ENCODE peak calls at places on chromosomes 12 and 14, in seven cellular contexts. One of them, this sample, is unnamed.

GRCh38 chr14:37588667-37588955 is 6.4 kb downstream of the FOXA1 start:
- DNase-seq in stimulated activated CD4-positive, alpha-beta T cell treated with anti-CD3 and anti-CD28 coated beads, TNF-alpha, amount 100 ng/mL, for 4 hours: no peak
- DNase-seq in NCI-H146: no peak
- DNase-seq in posterior cingulate gyrus: no peak
- DNase-seq in RWPE1: no peak
- DNase-seq in Peyer's patch: no peak
- DNase-seq in aorta: no peak
- DNase-seq in this sample: no peak

GRCh38 chr14:103122578-103123127 is 608 bp upstream of the TNFAIP2 start:
- DNase-seq in posterior cingulate gyrus: no peak
- DNase-seq in RWPE1: no peak
- DNase-seq in Peyer's patch: no peak
- DNase-seq in NCI-H146: no peak
- DNase-seq in aorta: no peak
- DNase-seq in stimulated activated CD4-positive, alpha-beta T cell treated with anti-CD3 and anti-CD28 coated beads, TNF-alpha, amount 100 ng/mL, for 4 hours: no peak
- DNase-seq in this sample: no peak

GRCh38 chr14:74364271-74364880 is 16.1 kb downstream of the VRTN start:
- DNase-seq in aorta: no peak
- DNase-seq in RWPE1: no peak
- DNase-seq in NCI-H146: no peak
- DNase-seq in stimulated activated CD4-positive, alpha-beta T cell treated with anti-CD3 and anti-CD28 coated beads, TNF-alpha, amount 100 ng/mL, for 4 hours: no peak
- DNase-seq in Peyer's patch: no peak
- DNase-seq in posterior cingulate gyrus: no peak
- DNase-seq in this sample: no peak

GRCh38 chr12:65826513-65827171 is 2.4 kb downstream of the HMGA2 start:
- DNase-seq in RWPE1: peak; percentile 68
- DNase-seq in aorta: no peak
- DNase-seq in posterior cingulate gyrus: no peak
- DNase-seq in stimulated activated CD4-positive, alpha-beta T cell treated with anti-CD3 and anti-CD28 coated beads, TNF-alpha, amount 100 ng/mL, for 4 hours: no peak
- DNase-seq in NCI-H146: no peak
- DNase-seq in Peyer's patch: no peak
- DNase-seq in this sample: no peak

GRCh38 chr14:37027188-37027824 is 145.1 kb downstream of the SLC25A21 start:
- DNase-seq in Peyer's patch: no peak
- DNase-seq in NCI-H146: no peak
- DNase-seq in RWPE1: no peak
- DNase-seq in posterior cingulate gyrus: no peak
- DNase-seq in aorta: no peak
- DNase-seq in stimulated activated CD4-positive, alpha-beta T cell treated with anti-CD3 and anti-CD28 coated beads, TNF-alpha, amount 100 ng/mL, for 4 hours: no peak
- DNase-seq in this sample: peak; percentile 56

GRCh38 chr12:113187588-113187987 is 2.1 kb downstream of the RITA1 start:
- DNase-seq in aorta: no peak
- DNase-seq in Peyer's patch: no peak
- DNase-seq in RWPE1: no peak
- DNase-seq in NCI-H146: no peak
- DNase-seq in stimulated activated CD4-positive, alpha-beta T cell treated with anti-CD3 and anti-CD28 coated beads, TNF-alpha, amount 100 ng/mL, for 4 hours: no peak
- DNase-seq in posterior cingulate gyrus: no peak
- DNase-seq in this sample: no peak

GRCh38 chr12:121465921-121466799 is 66.2 kb downstream of the RNF34 start:
- DNase-seq in NCI-H146: peak; percentile 14
- DNase-seq in Peyer's patch: peak; percentile 45
- DNase-seq in RWPE1: no peak
- DNase-seq in aorta: no peak
- DNase-seq in posterior cingulate gyrus: no peak
- DNase-seq in stimulated activated CD4-positive, alpha-beta T cell treated with anti-CD3 and anti-CD28 coated beads, TNF-alpha, amount 100 ng/mL, for 4 hours: peak; percentile 7
- DNase-seq in this sample: no peak

GRCh38 chr12:110403975-110404675 is 617 bp upstream of the ANAPC7 start:
- DNase-seq in Peyer's patch: peak; percentile 75
- DNase-seq in aorta: peak; percentile 90
- DNase-seq in NCI-H146: peak; percentile 84
- DNase-seq in stimulated activated CD4-positive, alpha-beta T cell treated with anti-CD3 and anti-CD28 coated beads, TNF-alpha, amount 100 ng/mL, for 4 hours: peak; percentile 73
- DNase-seq in RWPE1: peak; percentile 95
- DNase-seq in posterior cingulate gyrus: peak; percentile 90
- DNase-seq in this sample: no peak

GRCh38 chr12:62866451-62867082 is 68.4 kb downstream of the PPM1H start:
- DNase-seq in stimulated activated CD4-positive, alpha-beta T cell treated with anti-CD3 and anti-CD28 coated beads, TNF-alpha, amount 100 ng/mL, for 4 hours: no peak
- DNase-seq in RWPE1: peak; percentile 25
- DNase-seq in Peyer's patch: no peak
- DNase-seq in aorta: no peak
- DNase-seq in posterior cingulate gyrus: no peak
- DNase-seq in NCI-H146: no peak
- DNase-seq in this sample: no peak

GRCh38 chr12:116990971-116991966 is 80.5 kb downstream of the FBXW8 start:
- DNase-seq in stimulated activated CD4-positive, alpha-beta T cell treated with anti-CD3 and anti-CD28 coated beads, TNF-alpha, amount 100 ng/mL, for 4 hours: no peak
- DNase-seq in aorta: no peak
- DNase-seq in posterior cingulate gyrus: no peak
- DNase-seq in Peyer's patch: no peak
- DNase-seq in NCI-H146: no peak
- DNase-seq in RWPE1: no peak
- DNase-seq in this sample: no peak

GRCh38 chr12:90275088-90275487 is 566.5 kb upstream of the ATP2B1 start:
- DNase-seq in aorta: no peak
- DNase-seq in posterior cingulate gyrus: no peak
- DNase-seq in NCI-H146: no peak
- DNase-seq in stimulated activated CD4-positive, alpha-beta T cell treated with anti-CD3 and anti-CD28 coated beads, TNF-alpha, amount 100 ng/mL, for 4 hours: no peak
- DNase-seq in Peyer's patch: no peak
- DNase-seq in RWPE1: no peak
- DNase-seq in this sample: no peak

GRCh38 chr14:63496837-63497400 is 46.3 kb downstream of the PPP2R5E start:
- DNase-seq in aorta: no peak
- DNase-seq in posterior cingulate gyrus: no peak
- DNase-seq in stimulated activated CD4-positive, alpha-beta T cell treated with anti-CD3 and anti-CD28 coated beads, TNF-alpha, amount 100 ng/mL, for 4 hours: no peak
- DNase-seq in Peyer's patch: no peak
- DNase-seq in NCI-H146: no peak
- DNase-seq in RWPE1: no peak
- DNase-seq in this sample: no peak

GRCh38 chr12:46770501-46771183 is 55.2 kb downstream of the SLC38A4 start:
- DNase-seq in NCI-H146: no peak
- DNase-seq in posterior cingulate gyrus: no peak
- DNase-seq in Peyer's patch: no peak
- DNase-seq in aorta: no peak
- DNase-seq in stimulated activated CD4-positive, alpha-beta T cell treated with anti-CD3 and anti-CD28 coated beads, TNF-alpha, amount 100 ng/mL, for 4 hours: no peak
- DNase-seq in RWPE1: no peak
- DNase-seq in this sample: no peak

GRCh38 chr12:76515271-76515670 is 44.3 kb downstream of the OSBPL8 start:
- DNase-seq in NCI-H146: no peak
- DNase-seq in RWPE1: no peak
- DNase-seq in stimulated activated CD4-positive, alpha-beta T cell treated with anti-CD3 and anti-CD28 coated beads, TNF-alpha, amount 100 ng/mL, for 4 hours: no peak
- DNase-seq in aorta: no peak
- DNase-seq in Peyer's patch: no peak
- DNase-seq in posterior cingulate gyrus: no peak
- DNase-seq in this sample: no peak

GRCh38 chr14:70660967-70661871 is 19.5 kb downstream of the TTC9 start:
- DNase-seq in Peyer's patch: peak; percentile 76
- DNase-seq in posterior cingulate gyrus: no peak
- DNase-seq in RWPE1: no peak
- DNase-seq in aorta: no peak
- DNase-seq in NCI-H146: no peak
- DNase-seq in stimulated activated CD4-positive, alpha-beta T cell treated with anti-CD3 and anti-CD28 coated beads, TNF-alpha, amount 100 ng/mL, for 4 hours: no peak
- DNase-seq in this sample: no peak

GRCh38 chr12:124592050-124592449 is 24.6 kb upstream of the NCOR2 start:
- DNase-seq in NCI-H146: no peak
- DNase-seq in aorta: no peak
- DNase-seq in Peyer's patch: no peak
- DNase-seq in stimulated activated CD4-positive, alpha-beta T cell treated with anti-CD3 and anti-CD28 coated beads, TNF-alpha, amount 100 ng/mL, for 4 hours: no peak
- DNase-seq in RWPE1: peak; percentile 75
- DNase-seq in posterior cingulate gyrus: no peak
- DNase-seq in this sample: no peak

GRCh38 chr14:90740946-90741681 is 75.1 kb downstream of the TTC7B start:
- DNase-seq in aorta: no peak
- DNase-seq in RWPE1: no peak
- DNase-seq in posterior cingulate gyrus: no peak
- DNase-seq in stimulated activated CD4-positive, alpha-beta T cell treated with anti-CD3 and anti-CD28 coated beads, TNF-alpha, amount 100 ng/mL, for 4 hours: no peak
- DNase-seq in Peyer's patch: no peak
- DNase-seq in NCI-H146: no peak
- DNase-seq in this sample: no peak

GRCh38 chr12:28610401-28611114 is 420.3 kb downstream of the CCDC91 start:
- DNase-seq in aorta: no peak
- DNase-seq in NCI-H146: no peak
- DNase-seq in Peyer's patch: no peak
- DNase-seq in RWPE1: no peak
- DNase-seq in stimulated activated CD4-positive, alpha-beta T cell treated with anti-CD3 and anti-CD28 coated beads, TNF-alpha, amount 100 ng/mL, for 4 hours: no peak
- DNase-seq in posterior cingulate gyrus: no peak
- DNase-seq in this sample: no peak

GRCh38 chr12:64059685-64060084 is 162.4 kb downstream of the KICS2 start:
- DNase-seq in stimulated activated CD4-positive, alpha-beta T cell treated with anti-CD3 and anti-CD28 coated beads, TNF-alpha, amount 100 ng/mL, for 4 hours: no peak
- DNase-seq in Peyer's patch: no peak
- DNase-seq in RWPE1: no peak
- DNase-seq in aorta: no peak
- DNase-seq in posterior cingulate gyrus: no peak
- DNase-seq in NCI-H146: no peak
- DNase-seq in this sample: no peak

GRCh38 chr12:47601071-47601470 is 104.8 kb downstream of the RPAP3 start:
- DNase-seq in NCI-H146: no peak
- DNase-seq in stimulated activated CD4-positive, alpha-beta T cell treated with anti-CD3 and anti-CD28 coated beads, TNF-alpha, amount 100 ng/mL, for 4 hours: no peak
- DNase-seq in RWPE1: no peak
- DNase-seq in aorta: no peak
- DNase-seq in Peyer's patch: no peak
- DNase-seq in posterior cingulate gyrus: no peak
- DNase-seq in this sample: no peak

GRCh38 chr12:90250041-90250440 is 541.4 kb upstream of the ATP2B1 start:
- DNase-seq in RWPE1: no peak
- DNase-seq in posterior cingulate gyrus: no peak
- DNase-seq in stimulated activated CD4-positive, alpha-beta T cell treated with anti-CD3 and anti-CD28 coated beads, TNF-alpha, amount 100 ng/mL, for 4 hours: no peak
- DNase-seq in aorta: no peak
- DNase-seq in NCI-H146: no peak
- DNase-seq in Peyer's patch: no peak
- DNase-seq in this sample: no peak

GRCh38 chr14:44657153-44657552 is 150.1 kb upstream of the FSCB start:
- DNase-seq in NCI-H146: no peak
- DNase-seq in stimulated activated CD4-positive, alpha-beta T cell treated with anti-CD3 and anti-CD28 coated beads, TNF-alpha, amount 100 ng/mL, for 4 hours: no peak
- DNase-seq in posterior cingulate gyrus: no peak
- DNase-seq in aorta: no peak
- DNase-seq in Peyer's patch: no peak
- DNase-seq in RWPE1: no peak
- DNase-seq in this sample: no peak

GRCh38 chr12:75825686-75826085 is 205.9 kb downstream of the PHLDA1 start:
- DNase-seq in NCI-H146: no peak
- DNase-seq in aorta: no peak
- DNase-seq in posterior cingulate gyrus: no peak
- DNase-seq in Peyer's patch: no peak
- DNase-seq in stimulated activated CD4-positive, alpha-beta T cell treated with anti-CD3 and anti-CD28 coated beads, TNF-alpha, amount 100 ng/mL, for 4 hours: no peak
- DNase-seq in RWPE1: peak; percentile 67
- DNase-seq in this sample: peak; percentile 61

This sample was measured in AG09319.